ENCODE peak calls at places on chromosomes 3 and 15, in seven cellular contexts. O, M, S, E, X, B and T are unnamed samples.
A peak's percentile ranks its signal among the peaks of the same experiment; 100 is the strongest.

GRCh38 chr3:179278151-179278550 is 27.2 kb upstream of the KCNMB3 start:
- DNase-seq in O (no peak), M (no peak), S (no peak), E (no peak), X (no peak), B (no peak), T (no peak)

GRCh38 chr3:27721717-27722564 is at the start of gene EOMES:
- DNase-seq in O (no peak), M (peak; percentile 60), S (peak; percentile 36), E (peak; percentile 72), X (no peak), B (no peak), T (peak; percentile 80)

GRCh38 chr15:70483513-70483912 is 279.8 kb downstream of the UACA start:
- DNase-seq in O (no peak), M (no peak), S (no peak), E (no peak), X (no peak), B (no peak), T (no peak)

GRCh38 chr15:89707577-89707976 is 17.0 kb downstream of the WDR93 start:
- DNase-seq in O (no peak), M (no peak), S (no peak), E (no peak), X (no peak), B (no peak), T (no peak)

GRCh38 chr3:155208183-155208582 is 85.3 kb downstream of the STRIT1 start:
- DNase-seq in O (no peak), M (no peak), S (no peak), E (no peak), X (no peak), B (no peak), T (no peak)

GRCh38 chr3:115418583-115418982 is 204.7 kb upstream of the GAP43 start:
- DNase-seq in O (no peak), M (no peak), S (no peak), E (no peak), X (no peak), B (no peak), T (no peak)

GRCh38 chr15:70423267-70423666 is 325.6 kb upstream of the TLE3 start:
- DNase-seq in O (no peak), M (no peak), S (no peak), E (no peak), X (no peak), B (no peak), T (no peak)

GRCh38 chr15:86038491-86038890 is 41.2 kb upstream of the AGBL1 start:
- DNase-seq in O (no peak), M (no peak), S (no peak), E (no peak), X (no peak), B (no peak), T (no peak)

GRCh38 chr15:23565395-23566069 is at the start of gene MKRN3:
- DNase-seq in O (peak; percentile 23), M (no peak), S (peak; percentile 87), E (peak; percentile 16), X (peak; percentile 47), B (no peak), T (peak; percentile 69)

GRCh38 chr3:122590581-122590980 is 13.1 kb downstream of the PARP15 start:
- DNase-seq in O (no peak), M (no peak), S (no peak), E (no peak), X (no peak), B (no peak), T (no peak)

GRCh38 chr3:171875923-171876412 is 32.8 kb downstream of the TMEM212 start:
- DNase-seq in O (no peak), M (no peak), S (peak; percentile 83), E (no peak), X (no peak), B (no peak), T (no peak)

GRCh38 chr3:155737844-155738460 is 6.9 kb downstream of the PLCH1 start:
- DNase-seq in O (no peak), M (no peak), S (no peak), E (no peak), X (no peak), B (peak; percentile 64), T (peak; percentile 88)

GRCh38 chr3:139718415-139718814 is 40.6 kb upstream of the NMNAT3 start:
- DNase-seq in O (peak; percentile 36), M (no peak), S (peak; percentile 38), E (no peak), X (peak; percentile 2), B (no peak), T (peak; percentile 79)

GRCh38 chr3:15645740-15646490 is 44.4 kb downstream of the BTD start:
- DNase-seq in O (no peak), M (no peak), S (peak; percentile 83), E (no peak), X (no peak), B (no peak), T (no peak)

GRCh38 chr3:184783309-184783708 is 28.7 kb upstream of the VPS8 start:
- DNase-seq in O (no peak), M (no peak), S (no peak), E (no peak), X (no peak), B (no peak), T (no peak)

GRCh38 chr15:74251187-74251811 is 15.2 kb downstream of the CCDC33 start:
- DNase-seq in O (no peak), M (no peak), S (no peak), E (no peak), X (peak; percentile 81), B (no peak), T (no peak)

GRCh38 chr3:71896751-71897150 is 111.8 kb upstream of the PROK2 start:
- DNase-seq in O (no peak), M (no peak), S (peak; percentile 3), E (no peak), X (no peak), B (no peak), T (no peak)

GRCh38 chr15:26729030-26729429 is 43.8 kb downstream of the GABRB3 start:
- DNase-seq in O (no peak), M (no peak), S (no peak), E (no peak), X (no peak), B (no peak), T (no peak)

GRCh38 chr3:46703013-46703520 is 1.9 kb downstream of the TMIE start:
- DNase-seq in O (no peak), M (no peak), S (no peak), E (no peak), X (no peak), B (no peak), T (no peak)

GRCh38 chr3:189967254-189967865 is 153.3 kb downstream of the P3H2 start:
- DNase-seq in O (peak; percentile 55), M (no peak), S (peak; percentile 50), E (no peak), X (no peak), B (no peak), T (peak; percentile 80)

GRCh38 chr3:58868101-58868779 is 181.6 kb downstream of the CFAP20DC start:
- DNase-seq in O (no peak), M (no peak), S (no peak), E (no peak), X (no peak), B (no peak), T (no peak)

GRCh38 chr15:35713733-35714132 is 167.8 kb upstream of the DPH6 start:
- DNase-seq in O (no peak), M (no peak), S (peak; percentile 81), E (no peak), X (no peak), B (no peak), T (no peak)

GRCh38 chr15:62734706-62735105 is 307.8 kb upstream of the TPM1 start:
- DNase-seq in O (no peak), M (no peak), S (no peak), E (no peak), X (no peak), B (no peak), T (no peak)

GRCh38 chr3:155321418-155321817 is 27.9 kb upstream of the STRIT1 start:
- DNase-seq in O (no peak), M (no peak), S (no peak), E (no peak), X (no peak), B (no peak), T (peak; percentile 12)

GRCh38 chr3:196772102-196772501 is 32.4 kb downstream of the PAK2 start:
- DNase-seq in O (no peak), M (no peak), S (no peak), E (no peak), X (no peak), B (no peak), T (no peak)

GRCh38 chr3:133763797-133764734 is 17.9 kb downstream of the TF start:
- DNase-seq in O (no peak), M (no peak), S (no peak), E (no peak), X (no peak), B (no peak), T (peak; percentile 66)

GRCh38 chr3:70851066-70851465 is 538.6 kb upstream of the MDFIC2 start:
- DNase-seq in O (no peak), M (no peak), S (no peak), E (no peak), X (no peak), B (no peak), T (no peak)

GRCh38 chr15:31489801-31490646 is 163.4 kb downstream of the KLF13 start:
- DNase-seq in O (no peak), M (no peak), S (peak; percentile 54), E (no peak), X (no peak), B (peak; percentile 59), T (peak; percentile 80)

GRCh38 chr15:23750776-23751175 is 63.7 kb upstream of the NDN start:
- DNase-seq in O (no peak), M (no peak), S (no peak), E (no peak), X (no peak), B (no peak), T (no peak)

GRCh38 chr3:97810779-97811390 is 10.9 kb upstream of the CRYBG3 start:
- DNase-seq in O (no peak), M (no peak), S (peak; percentile 54), E (no peak), X (no peak), B (no peak), T (no peak)

GRCh38 chr3:141380279-141380678 is 12.0 kb downstream of the ZBTB38 start:
- DNase-seq in O (no peak), M (no peak), S (no peak), E (no peak), X (no peak), B (no peak), T (no peak)

GRCh38 chr3:149957352-149958140 is 13.1 kb downstream of the PFN2 start:
- DNase-seq in O (no peak), M (no peak), S (no peak), E (no peak), X (no peak), B (no peak), T (no peak)

GRCh38 chr15:73757571-73757970 is 4.4 kb upstream of the INSYN1 start:
- DNase-seq in O (no peak), M (no peak), S (no peak), E (no peak), X (no peak), B (no peak), T (no peak)

GRCh38 chr15:81939604-81940440 is 106.0 kb downstream of the MEX3B start:
- DNase-seq in O (peak; percentile 30), M (no peak), S (peak; percentile 64), E (no peak), X (no peak), B (no peak), T (peak; percentile 37)

GRCh38 chr15:92810418-92811138 is 89.5 kb upstream of the CHD2 start:
- DNase-seq in O (no peak), M (no peak), S (peak; percentile 82), E (no peak), X (no peak), B (peak; percentile 79), T (peak; percentile 81)

GRCh38 chr15:52652984-52653383 is 26.2 kb downstream of the ATOSA start:
- DNase-seq in O (no peak), M (no peak), S (peak; percentile 90), E (no peak), X (no peak), B (no peak), T (peak; percentile 40)

GRCh38 chr15:76196286-76196948 is 114.9 kb downstream of the ETFA start:
- DNase-seq in O (no peak), M (no peak), S (peak; percentile 93), E (no peak), X (peak; percentile 43), B (peak; percentile 88), T (peak; percentile 93)

GRCh38 chr3:41274944-41275668 is 75.8 kb downstream of the CTNNB1 start:
- DNase-seq in O (no peak), M (no peak), S (peak; percentile 51), E (no peak), X (no peak), B (no peak), T (peak; percentile 28)